ENCODE peak calls at places on chromosomes 11 and 22, in eight cellular contexts. G is AG10803, Y is left ventricle myocardium inferior, D is endothelial cell of umbilical vein, O is AG04450, K is dorsolateral prefrontal cortex, L is body of pancreas, T is IMR-90. J is an unnamed sample.
A peak's percentile ranks its signal among the peaks of the same experiment; 100 is the strongest.

GRCh38 chr11:17036666-17037658 is 22.7 kb upstream of the PLEKHA7 start:
- DNase-seq in G (no peak), Y (no peak), D (no peak), O (no peak), K (no peak), L (peak; percentile 71), T (no peak), J (no peak)

GRCh38 chr11:64745219-64745522 is 1.2 kb upstream of the RASGRP2 start:
- DNase-seq in G (no peak), Y (peak; percentile 88), D (peak; percentile 32), O (no peak), K (no peak), L (peak; percentile 75), T (no peak), J (no peak)

GRCh38 chr11:72263363-72263762 is 19.4 kb upstream of the PHOX2A start:
- DNase-seq in G (peak; percentile 25), Y (no peak), D (peak; percentile 17), O (peak; percentile 20), K (no peak), L (no peak), T (peak; percentile 82), J (peak; percentile 23)

GRCh38 chr22:46908641-46909107 is 146.2 kb downstream of the TBC1D22A start:
- DNase-seq in G (no peak), Y (no peak), D (no peak), O (no peak), K (no peak), L (no peak), T (no peak), J (no peak)

GRCh38 chr11:64436025-64436424 is 77.1 kb downstream of the RPS6KA4 start:
- DNase-seq in G (no peak), Y (no peak), D (no peak), O (no peak), K (no peak), L (no peak), T (no peak), J (no peak)

GRCh38 chr22:39176067-39176621 is 23.7 kb upstream of the CBX7 start:
- DNase-seq in G (peak; percentile 89), Y (peak; percentile 77), D (peak; percentile 78), O (no peak), K (no peak), L (peak; percentile 74), T (peak; percentile 58), J (no peak)

GRCh38 chr11:120168960-120169681 is 31.2 kb upstream of the TRIM29 start:
- DNase-seq in G (peak; percentile 34), Y (peak; percentile 61), D (peak; percentile 78), O (no peak), K (peak; percentile 50), L (peak; percentile 71), T (peak; percentile 45), J (no peak)

GRCh38 chr22:20494978-20495860 is at the start of gene KLHL22:
- DNase-seq in G (peak; percentile 32), Y (no peak), D (peak; percentile 49), O (no peak), K (peak; percentile 25), L (peak; percentile 25), T (peak; percentile 26), J (no peak)

GRCh38 chr11:62923634-62924411 is 2.7 kb upstream of the CHRM1 start:
- DNase-seq in G (no peak), Y (no peak), D (no peak), O (no peak), K (peak; percentile 78), L (no peak), T (no peak), J (no peak)

GRCh38 chr22:42299586-42300285 is 29.3 kb upstream of the TCF20 start:
- DNase-seq in G (no peak), Y (peak; percentile 48), D (no peak), O (no peak), K (no peak), L (peak; percentile 20), T (no peak), J (no peak)

GRCh38 chr22:43582394-43582793 is 170.6 kb downstream of the MPPED1 start:
- DNase-seq in G (no peak), Y (no peak), D (no peak), O (no peak), K (no peak), L (no peak), T (no peak), J (no peak)

GRCh38 chr11:8832571-8833260 is 78.3 kb upstream of the AKIP1 start:
- DNase-seq in G (peak; percentile 93), Y (no peak), D (no peak), O (peak; percentile 66), K (no peak), L (no peak), T (peak; percentile 83), J (no peak)

DNA sequence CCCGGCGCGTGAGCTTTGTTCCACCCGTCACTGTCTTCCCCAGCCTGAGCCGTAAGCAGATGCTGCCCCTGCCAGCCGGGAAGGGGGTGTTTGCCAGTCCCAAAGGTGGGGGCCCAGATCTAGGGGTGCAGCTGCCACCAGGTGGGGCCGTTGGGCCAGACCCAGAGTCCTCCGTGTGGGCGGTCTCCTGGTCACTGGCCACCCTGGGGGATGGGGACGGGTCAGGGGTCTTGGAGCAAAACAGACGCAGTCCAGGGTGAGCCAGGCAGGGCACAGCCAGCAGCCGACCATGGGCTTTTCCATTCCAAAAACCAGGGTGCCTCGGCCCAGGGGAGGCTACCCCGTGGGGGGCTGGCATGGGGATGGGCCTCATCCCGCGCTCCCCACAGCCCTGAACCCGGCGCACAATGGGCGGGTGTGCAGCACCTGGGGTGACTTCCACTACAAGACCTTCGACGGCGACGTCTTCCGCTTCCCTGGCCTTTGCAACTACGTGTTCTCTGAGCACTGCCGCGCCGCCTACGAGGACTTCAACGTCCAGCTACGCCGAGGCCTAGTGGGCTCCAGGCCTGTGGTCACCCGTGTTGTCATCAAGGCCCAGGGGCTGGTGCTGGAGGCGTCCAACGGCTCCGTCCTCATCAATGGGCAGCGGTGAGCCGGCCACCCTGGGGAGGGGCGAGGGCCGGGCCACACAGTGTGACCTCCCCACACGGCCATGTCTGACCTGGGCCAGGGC is 3.5 kb downstream of the MUC5B start:
- DNase-seq in G (no peak), Y (peak; percentile 11), D (no peak), O (no peak), K (no peak), L (no peak), T (no peak), J (no peak)
- TF ChIP-seq CTCF in G (no peak), Y (no peak), D (no peak), O (no peak), K (no peak), L (no peak), T (no peak), J (no peak)

GRCh38 chr22:23787600-23787896 is 782 bp downstream of the SMARCB1 start:
- DNase-seq in G (no peak), Y (no peak), D (no peak), O (no peak), K (no peak), L (no peak), T (no peak), J (no peak)

GRCh38 chr22:23784215-23784732 is 2.5 kb upstream of the SMARCB1 start:
- DNase-seq in G (peak; percentile 52), Y (no peak), D (no peak), O (no peak), K (no peak), L (peak; percentile 34), T (peak; percentile 41), J (peak; percentile 51)

GRCh38 chr22:23786752-23787599 is at the start of gene SMARCB1:
- DNase-seq in G (peak; percentile 95), Y (peak; percentile 93), D (peak; percentile 84), O (peak; percentile 67), K (peak; percentile 84), L (peak; percentile 92), T (peak; percentile 91), J (peak; percentile 71)

GRCh38 chr22:23787910-23788309 is 1.1 kb downstream of the SMARCB1 start:
- DNase-seq in G (no peak), Y (no peak), D (no peak), O (no peak), K (no peak), L (no peak), T (no peak), J (no peak)

GRCh38 chr22:23786261-23786710 is 480 bp upstream of the SMARCB1 start:
- DNase-seq in G (peak; percentile 22), Y (no peak), D (no peak), O (no peak), K (no peak), L (no peak), T (no peak), J (no peak)
- H3K4me3 ChIP-seq in G (peak overlapping the region; percentile 54), Y (peak overlapping the region; percentile 95), D (peak overlapping the region; percentile 78), O (peak overlapping the region; percentile 43), K (peak overlapping the region; percentile 89), L (no peak overlapping the region), T (peak overlapping the region; percentile 76), J (peak overlapping the region; percentile 27)

DNA sequence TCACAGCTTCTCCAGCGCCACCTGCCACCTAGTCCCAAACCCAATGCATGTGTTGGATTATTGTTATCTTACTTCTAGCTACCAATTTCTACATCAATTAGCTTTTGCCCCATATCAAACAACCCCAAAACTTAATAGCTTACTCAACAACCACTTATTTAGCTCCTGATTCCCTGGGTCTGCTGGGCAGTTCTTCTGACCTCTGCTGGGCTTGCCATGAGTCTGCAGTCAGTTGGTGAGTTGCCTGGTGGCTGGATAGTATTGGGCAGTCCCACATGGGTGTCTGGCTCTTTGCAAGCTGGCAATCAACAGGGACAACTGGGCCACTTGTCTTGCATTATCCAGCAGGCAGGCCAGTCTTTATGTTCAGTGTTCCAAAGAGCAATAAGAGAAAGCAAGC is 13.6 kb upstream of the MS4A15 start:
- DNase-seq in G (no peak), Y (no peak), D (no peak), O (no peak), K (no peak), L (no peak), T (no peak), J (no peak)
- TF ChIP-seq CTCF in G (no peak), Y (no peak), D (no peak), O (no peak), K (no peak), L (no peak), T (no peak), J (no peak)

GRCh38 chr22:35913925-35914324 is 114.7 kb downstream of the RBFOX2 start:
- DNase-seq in G (no peak), Y (no peak), D (no peak), O (no peak), K (no peak), L (no peak), T (no peak), J (no peak)

GRCh38 chr22:35912668-35913067 is 116.0 kb downstream of the RBFOX2 start:
- DNase-seq in G (no peak), Y (no peak), D (no peak), O (no peak), K (no peak), L (no peak), T (no peak), J (no peak)

GRCh38 chr22:35914665-35915476 is 113.8 kb downstream of the RBFOX2 start:
- DNase-seq in G (peak; percentile 88), Y (no peak), D (peak; percentile 88), O (peak; percentile 75), K (peak; percentile 56), L (peak; percentile 88), T (peak; percentile 91), J (peak; percentile 59)

GRCh38 chr22:35915477-35916013 is 113.1 kb downstream of the RBFOX2 start:
- DNase-seq in G (peak; percentile 21), Y (no peak), D (peak; percentile 47), O (no peak), K (no peak), L (no peak), T (peak; percentile 66), J (no peak)

DNA sequence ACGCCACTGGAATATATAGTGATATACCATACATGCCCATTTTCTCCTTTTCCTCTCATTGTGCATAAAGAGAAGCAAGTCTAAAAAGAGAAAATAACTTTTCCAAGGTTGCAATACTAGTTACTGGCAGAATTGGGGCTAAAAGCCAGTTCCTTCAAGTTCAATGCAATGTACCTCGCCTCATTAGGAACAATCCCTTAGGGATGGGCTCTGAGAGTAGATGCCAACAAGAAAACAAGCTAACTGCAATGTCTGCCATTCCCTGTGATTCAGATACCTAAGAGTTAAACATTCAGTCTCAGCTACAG is 114.3 kb downstream of the RBFOX2 start:
- DNase-seq in G (no peak), Y (no peak), D (no peak), O (no peak), K (no peak), L (no peak), T (no peak), J (no peak)
- H3K4me3 ChIP-seq in G (peak overlapping the region; percentile 36), Y (peak overlapping the region; percentile 66), D (peak overlapping the region; percentile 68), O (peak overlapping the region; percentile 8), K (peak overlapping the region; percentile 74), L (no peak overlapping the region), T (no peak overlapping the region), J (no peak overlapping the region)